ENCODE peak calls at places on chromosomes 16 and 17, in five cellular contexts. V is fibroblast of lung; E is mammary epithelial cell; J is CD8-positive, alpha-beta T cell; Y is naive thymus-derived CD4-positive, alpha-beta T cell. D is an unnamed sample.

GRCh38 chr17:75081611-75082540 is 5.9 kb upstream of the SLC16A5 start:
- DNase-seq in V (no peak), E (no peak), J (no peak), Y (no peak), D (no peak)

GRCh38 chr16:85754403-85754802 is 3.5 kb upstream of the C16orf74 start:
- DNase-seq in V (no peak), E (no peak), J (no peak), Y (no peak), D (no peak)

GRCh38 chr16:86671486-86672214 is 93.3 kb downstream of the FOXL1 start:
- DNase-seq in V (peak; percentile 44), E (no peak), J (no peak), Y (no peak), D (no peak)

GRCh38 chr17:9924735-9925191 is 19.7 kb upstream of the RCVRN start:
- DNase-seq in V (peak; percentile 82), E (peak; percentile 56), J (peak; percentile 11), Y (peak; percentile 24), D (peak; percentile 49)

GRCh38 chr17:80821546-80821945 is 170.1 kb upstream of the CHMP6 start:
- DNase-seq in V (no peak), E (no peak), J (no peak), Y (no peak), D (no peak)

GRCh38 chr17:50047488-50048126 is 8.3 kb upstream of the ITGA3 start:
- DNase-seq in V (peak; percentile 56), E (peak; percentile 90), J (no peak), Y (no peak), D (peak; percentile 66)

GRCh38 chr16:30185141-30185682 is 1.8 kb downstream of the CORO1A start:
- DNase-seq in V (no peak), E (no peak), J (peak; percentile 23), Y (no peak), D (no peak)

GRCh38 chr16:17161034-17161433 is 309.7 kb downstream of the XYLT1 start:
- DNase-seq in V (no peak), E (no peak), J (no peak), Y (no peak), D (no peak)

GRCh38 chr17:55770220-55770870 is 19.5 kb downstream of the PCTP start:
- DNase-seq in V (peak; percentile 80), E (peak; percentile 56), J (no peak), Y (no peak), D (peak; percentile 28)

GRCh38 chr17:68539536-68540469 is 27.6 kb downstream of the PRKAR1A start:
- DNase-seq in V (peak; percentile 36), E (peak; percentile 19), J (no peak), Y (no peak), D (no peak)

GRCh38 chr16:81610144-81610842 is 165.7 kb downstream of the CMIP start:
- DNase-seq in V (peak; percentile 75), E (peak; percentile 52), J (no peak), Y (no peak), D (peak; percentile 67)

GRCh38 chr16:53626161-53626560 is 77.5 kb downstream of the RPGRIP1L start:
- DNase-seq in V (no peak), E (no peak), J (no peak), Y (no peak), D (no peak)

GRCh38 chr16:51877686-51878085 is 669.3 kb downstream of the TOX3 start:
- DNase-seq in V (peak; percentile 49), E (no peak), J (no peak), Y (no peak), D (no peak)

GRCh38 chr17:74528491-74529199 is 2.6 kb downstream of the CD300LB start:
- DNase-seq in V (no peak), E (no peak), J (no peak), Y (no peak), D (no peak)

GRCh38 chr16:31072540-31073072 is 1.4 kb downstream of the ZNF668 start:
- DNase-seq in V (peak; percentile 44), E (peak; percentile 41), J (peak; percentile 21), Y (peak; percentile 13), D (peak; percentile 52)

GRCh38 chr16:27378871-27379580 is 22.9 kb upstream of the IL21R start:
- DNase-seq in V (peak; percentile 21), E (no peak), J (no peak), Y (no peak), D (no peak)

GRCh38 chr16:87340198-87340597 is 23.0 kb upstream of the C16orf95 start:
- DNase-seq in V (no peak), E (no peak), J (no peak), Y (no peak), D (no peak)

GRCh38 chr16:85629326-85629725 is 16.2 kb downstream of the GSE1 start:
- DNase-seq in V (no peak), E (no peak), J (no peak), Y (no peak), D (no peak)

GRCh38 chr16:84055801-84056634 is 13.4 kb upstream of the SLC38A8 start:
- DNase-seq in V (no peak), E (no peak), J (no peak), Y (no peak), D (no peak)
- H3K27ac ChIP-seq in V (no peak overlapping the region), E (no peak overlapping the region), J (no peak overlapping the region), Y (no peak overlapping the region), D (no peak overlapping the region)

GRCh38 chr16:1859650-1860049 is 12.3 kb downstream of the MEIOB start:
- DNase-seq in V (no peak), E (no peak), J (no peak), Y (no peak), D (no peak)

GRCh38 chr16:1861730-1862129 is 10.2 kb downstream of the MEIOB start:
- DNase-seq in V (no peak), E (no peak), J (no peak), Y (no peak), D (no peak)

GRCh38 chr16:1863681-1864460 is 8.1 kb downstream of the MEIOB start:
- DNase-seq in V (peak; percentile 68), E (no peak), J (no peak), Y (peak; percentile 30), D (no peak)

GRCh38 chr16:1865902-1866690 is 5.9 kb downstream of the MEIOB start:
- DNase-seq in V (no peak), E (no peak), J (no peak), Y (no peak), D (no peak)

GRCh38 chr16:1862394-1862793 is 9.6 kb downstream of the MEIOB start:
- DNase-seq in V (no peak), E (no peak), J (no peak), Y (no peak), D (no peak)
- H3K27me3 ChIP-seq in V (peaks cover 21% of the 10 kb centered on the region), E (no peaks in the 10 kb centered on the region), J (peaks cover 2% of the 10 kb centered on the region), Y (no peaks in the 10 kb centered on the region), D (peaks cover 4% of the 10 kb centered on the region)

GRCh38 chr16:1916654-1916990 is 1.6 kb downstream of the HS3ST6 start:
- DNase-seq in V (no peak), E (no peak), J (no peak), Y (no peak), D (no peak)

GRCh38 chr16:1915732-1916653 is 2.2 kb downstream of the HS3ST6 start:
- DNase-seq in V (no peak), E (no peak), J (no peak), Y (no peak), D (no peak)

GRCh38 chr16:1913327-1914083 is 4.7 kb downstream of the HS3ST6 start:
- DNase-seq in V (no peak), E (peak; percentile 43), J (no peak), Y (no peak), D (no peak)

GRCh38 chr16:1914084-1914608 is 4.1 kb downstream of the HS3ST6 start:
- DNase-seq in V (no peak), E (no peak), J (no peak), Y (no peak), D (no peak)

GRCh38 chr16:1914759-1915387 is 3.3 kb downstream of the HS3ST6 start:
- DNase-seq in V (no peak), E (no peak), J (no peak), Y (no peak), D (no peak)
- H3K27ac ChIP-seq in V (no peak overlapping the region), E (no peak overlapping the region), J (no peak overlapping the region), Y (no peak overlapping the region), D (no peak overlapping the region)

GRCh38 chr17:45904886-45905285 is 10.5 kb downstream of the MAPT start:
- DNase-seq in V (no peak), E (no peak), J (no peak), Y (no peak), D (no peak)
- H3K27me3 ChIP-seq in V (peaks cover 17% of the 10 kb centered on the region), E (no peaks in the 10 kb centered on the region), J (peaks cover 19% of the 10 kb centered on the region), Y (peaks cover 9% of the 10 kb centered on the region), D (peaks cover 18% of the 10 kb centered on the region)

D was measured in brain microvascular endothelial cell.